ENCODE peak calls at places on chromosome 6, in ten cellular contexts. S is ovary, J is HCT116, U is A549, V is GM12891, K is adrenal gland, B is body of pancreas, D is NB4, E is Peyer's patch, M is prostate gland. O is an unnamed sample.

GRCh38 chr6:137692806-137693205 is 174.3 kb upstream of the TNFAIP3 start:
- DNase-seq in D (no peak), J (no peak), B (no peak), M (no peak), V (no peak), E (no peak), S (no peak), K (no peak), U (peak), O (no peak)

GRCh38 chr6:116564921-116565872 is 6.1 kb upstream of the RWDD1 start:
- DNase-seq in V (no peak), S (no peak), D (no peak), M (no peak), U (no peak), B (peak), K (no peak), J (no peak), E (peak), O (no peak)

GRCh38 chr6:30061766-30062458 is 847 bp downstream of the POLR1H start:
- DNase-seq in U (no peak), B (peak), V (no peak), E (no peak), D (peak), J (no peak), S (no peak), M (peak), K (no peak), O (no peak)

GRCh38 chr6:24720131-24720603 is 1.2 kb upstream of the C6orf62 start:
- DNase-seq in K (peak), E (peak), J (no peak), S (peak), B (peak), D (peak), M (peak), V (no peak), U (peak), O (no peak)

GRCh38 chr6:42453027-42453648 is 1.4 kb upstream of the TRERF1 start:
- DNase-seq in V (peak), D (peak), E (peak), S (peak), J (peak), K (peak), U (peak), M (peak), B (peak), O (peak)

GRCh38 chr6:81761197-81761596 is 8.7 kb upstream of the TENT5A start:
- DNase-seq in D (no peak), V (no peak), S (no peak), M (no peak), E (no peak), B (no peak), K (no peak), J (no peak), U (no peak), O (no peak)

GRCh38 chr6:97160280-97160679 is 122.7 kb downstream of the MMS22L start:
- DNase-seq in D (peak), E (no peak), U (peak), J (no peak), V (no peak), K (no peak), B (no peak), M (no peak), S (no peak), O (no peak)

GRCh38 chr6:36793913-36794703 is 45.1 kb downstream of the CPNE5 start:
- DNase-seq in E (no peak), U (no peak), V (no peak), M (no peak), K (no peak), S (peak), B (no peak), D (no peak), J (no peak), O (no peak)

GRCh38 chr6:25017932-25018581 is 82.3 kb upstream of the RIPOR2 start:
- DNase-seq in V (peak), E (peak), D (peak), M (peak), K (peak), B (peak), S (peak), J (peak), U (peak), O (peak)

GRCh38 chr6:136471372-136471771 is 78.8 kb downstream of the MAP7 start:
- DNase-seq in V (no peak), M (no peak), E (no peak), U (no peak), D (peak), B (no peak), J (no peak), S (no peak), K (no peak), O (no peak)

GRCh38 chr6:3745566-3746118 is 5.9 kb downstream of the PXDC1 start:
- DNase-seq in E (peak), B (no peak), S (no peak), U (no peak), M (no peak), K (no peak), D (no peak), J (no peak), V (no peak), O (no peak)

GRCh38 chr6:152268846-152269442 is 368.2 kb downstream of the SYNE1 start:
- DNase-seq in K (no peak), S (no peak), E (no peak), U (no peak), J (no peak), M (no peak), D (no peak), B (no peak), V (no peak), O (no peak)

GRCh38 chr6:90294614-90294988 is 2.0 kb downstream of the BACH2 start:
- DNase-seq in E (peak), B (no peak), K (no peak), U (no peak), M (no peak), D (no peak), S (no peak), V (no peak), J (no peak), O (no peak)

GRCh38 chr6:72826744-72827438 is 205.0 kb downstream of the KCNQ5 start:
- DNase-seq in J (no peak), K (no peak), M (no peak), E (no peak), V (no peak), B (no peak), U (no peak), D (no peak), S (no peak), O (no peak)

GRCh38 chr6:124463271-124463670 is 499.0 kb upstream of the RNF217 start:
- DNase-seq in U (no peak), S (no peak), E (no peak), M (no peak), B (no peak), J (no peak), D (no peak), V (no peak), K (no peak), O (no peak)
- TF ChIP-seq POLR2A in U (no peak), S (no peak), E (no peak), M (no peak), B (no peak), J (no peak), D (no peak), V (no peak), K (no peak), O (no peak)

DNA sequence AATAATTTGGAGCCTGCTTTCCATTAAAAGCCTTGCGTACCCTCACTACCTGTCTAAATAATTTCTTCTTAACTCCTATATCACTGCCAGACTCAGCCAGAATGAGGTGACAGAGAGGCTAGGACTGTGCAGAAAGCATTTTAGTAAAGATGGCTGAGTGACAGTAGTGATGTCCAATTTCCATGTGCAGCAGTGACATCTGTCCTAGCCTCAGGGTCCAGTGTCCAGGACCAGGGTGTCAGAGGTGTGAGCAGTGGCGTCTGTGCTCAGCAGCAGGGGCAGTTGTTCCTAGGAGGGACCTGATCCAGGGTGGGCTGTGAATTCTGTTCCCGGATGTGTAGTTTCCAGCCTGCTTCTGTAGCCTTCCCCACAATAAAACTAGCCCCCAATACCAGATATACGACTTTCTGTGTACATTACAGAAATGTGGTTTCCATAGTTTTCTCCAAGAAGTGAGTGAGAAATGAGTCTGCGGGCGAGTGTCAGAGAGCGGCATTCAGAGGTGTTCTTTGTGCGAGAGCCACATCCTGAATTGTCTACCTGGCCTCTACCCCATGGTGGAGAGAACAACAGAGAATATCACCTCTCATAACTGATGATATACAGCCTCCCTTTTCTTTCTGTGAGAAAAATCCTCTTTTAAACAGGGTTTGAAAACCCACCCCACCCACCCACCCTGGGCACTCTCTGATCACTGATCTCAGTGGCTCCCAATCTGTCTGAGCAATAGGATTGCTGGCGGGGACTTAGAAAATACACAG is 5.8 kb downstream of the HLA-B start:
- DNase-seq in J (no peak), V (no peak), U (no peak), B (no peak), S (no peak), D (no peak), K (no peak), M (no peak), E (peak), O (no peak)
- TF ChIP-seq POLR2A in J (no peak), V (peak), U (no peak), B (no peak), S (no peak), D (no peak), K (no peak), M (no peak), E (no peak), O (no peak)

GRCh38 chr6:7910654-7911344 is at the start of gene TXNDC5:
- DNase-seq in K (peak), M (peak), B (peak), E (peak), V (peak), J (no peak), D (peak), U (peak), S (peak), O (peak)
- TF ChIP-seq POLR2A in K (peak), M (no peak), B (peak), E (no peak), V (no peak), J (peak), D (peak), U (peak), S (no peak), O (peak)

DNA sequence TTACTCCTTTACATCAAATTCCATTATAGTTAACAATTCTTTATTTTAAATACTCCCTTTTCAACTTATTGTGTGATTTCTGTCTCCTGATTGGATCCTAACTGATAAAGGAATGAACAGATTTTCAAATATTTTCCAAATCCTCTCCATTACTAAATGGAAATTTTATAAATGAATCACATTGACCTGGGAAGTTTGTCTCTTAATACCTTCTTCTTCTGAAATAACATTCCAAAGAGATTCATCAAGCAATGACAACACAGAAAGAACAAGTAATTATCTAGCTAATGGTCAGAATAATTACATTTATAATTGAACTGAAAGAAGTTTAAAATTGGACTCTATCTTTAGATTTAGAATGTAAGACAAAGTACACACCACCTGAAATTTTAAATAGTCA is 515.4 kb upstream of the PTCHD4 start:
- DNase-seq in U (no peak), K (no peak), V (no peak), B (no peak), E (no peak), M (no peak), D (no peak), J (no peak), S (no peak), O (no peak)
- TF ChIP-seq POLR2A in U (no peak), K (no peak), V (no peak), B (no peak), E (no peak), M (no peak), D (no peak), J (no peak), S (no peak), O (no peak)

DNA sequence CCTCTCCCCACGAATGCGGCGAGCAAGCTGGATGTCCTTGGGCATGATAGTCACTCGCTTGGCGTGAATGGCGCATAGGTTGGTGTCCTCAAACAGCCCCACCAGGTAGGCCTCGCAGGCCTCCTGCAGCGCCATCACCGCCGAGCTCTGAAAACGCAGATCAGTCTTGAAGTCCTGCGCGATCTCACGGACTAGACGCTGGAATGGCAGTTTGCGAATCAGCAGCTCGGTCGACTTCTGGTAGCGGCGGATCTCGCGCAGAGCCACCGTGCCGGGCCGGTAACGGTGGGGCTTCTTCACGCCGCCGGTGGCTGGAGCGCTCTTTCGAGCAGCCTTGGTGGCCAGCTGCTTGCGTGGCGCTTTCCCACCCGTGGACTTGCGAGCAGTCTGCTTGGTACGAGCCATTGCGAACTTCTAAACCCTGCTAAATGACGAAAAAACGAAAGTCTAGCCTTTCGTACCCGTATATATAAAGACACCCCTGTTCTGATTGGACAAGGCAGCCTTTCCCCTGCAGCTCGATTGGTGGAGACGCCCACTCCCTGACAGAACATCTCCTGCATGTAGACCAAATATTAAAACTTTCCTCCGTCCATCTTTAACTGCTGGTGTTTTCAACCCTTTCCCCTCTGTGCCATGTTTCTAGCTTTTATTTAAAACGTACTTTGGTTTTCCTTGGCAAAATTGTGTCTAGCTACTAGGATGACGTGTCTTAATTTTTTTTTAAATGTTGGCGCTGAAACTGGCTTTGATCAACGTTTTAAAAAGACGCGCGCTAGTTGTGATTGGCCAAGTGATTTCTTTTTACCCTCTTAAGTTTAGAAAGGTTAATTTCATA is 109.8 kb downstream of the HFE start:
- DNase-seq in J (peak), S (peak), K (peak), E (peak), M (peak), U (no peak), D (peak), V (no peak), B (peak), O (peak)
- TF ChIP-seq POLR2A in J (peak), S (peak), K (peak), E (peak), M (peak), U (no peak), D (peak), V (peak), B (peak), O (peak)

DNA sequence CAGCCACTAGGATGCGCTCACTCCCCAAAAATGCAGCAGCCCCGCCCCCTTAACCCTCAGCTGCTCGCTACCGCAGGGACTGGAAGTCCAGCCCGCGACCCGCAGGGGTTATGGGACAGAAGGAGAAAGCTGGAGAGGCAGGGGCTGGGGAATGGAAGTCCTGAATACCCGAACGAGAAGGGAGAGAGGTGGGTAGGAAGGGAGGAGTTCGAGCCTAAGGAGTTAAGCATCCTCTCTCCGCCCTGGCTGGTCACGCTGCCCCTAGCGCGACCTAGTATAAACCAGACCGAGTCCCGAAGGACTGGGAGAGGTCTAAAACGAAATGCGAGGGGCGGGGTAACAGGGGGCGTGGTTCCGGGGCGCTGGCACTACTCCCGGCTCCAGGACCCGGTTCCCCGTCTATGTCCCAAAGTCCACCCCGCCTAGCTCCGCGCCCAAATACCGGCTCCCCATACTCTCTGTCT is 448 bp upstream of the DDAH2 start:
- DNase-seq in E (peak), J (peak), K (peak), M (peak), B (peak), V (peak), D (peak), U (peak), S (peak), O (peak)
- TF ChIP-seq POLR2A in E (peak), J (no peak), K (peak), M (peak), B (peak), V (peak), D (peak), U (peak), S (no peak), O (peak)

GRCh38 chr6:26302941-26303559 is 61.9 kb upstream of the BTN3A2 start:
- DNase-seq in J (no peak), V (no peak), S (no peak), M (no peak), K (no peak), D (no peak), E (no peak), U (no peak), B (no peak), O (no peak)
- TF ChIP-seq POLR2A in J (no peak), V (no peak), S (no peak), M (no peak), K (no peak), D (no peak), E (no peak), U (no peak), B (no peak), O (no peak)